ENCODE peak calls at places on chromosomes 4 and X, in eight cellular contexts. One of them, this sample, is unnamed.

GRCh38 chr4:177667687-177668086 is 225.4 kb upstream of the AGA start:
- DNase-seq in tibial artery: no peak
- DNase-seq in aorta: no peak
- DNase-seq in lower lobe of right lung: no peak
- DNase-seq in mammary epithelial cell: peak
- DNase-seq in CD8-positive, alpha-beta memory T cell: no peak
- DNase-seq in fibroblast of lung: no peak
- DNase-seq in kidney: no peak
- DNase-seq in this sample: no peak

GRCh38 chr4:87005690-87006461 is 71.1 kb downstream of the AFF1 start:
- DNase-seq in tibial artery: no peak
- DNase-seq in aorta: no peak
- DNase-seq in lower lobe of right lung: no peak
- DNase-seq in mammary epithelial cell: no peak
- DNase-seq in CD8-positive, alpha-beta memory T cell: peak
- DNase-seq in fibroblast of lung: peak
- DNase-seq in kidney: no peak
- DNase-seq in this sample: peak

GRCh38 chrX:11040405-11040804 is 70.7 kb upstream of the HCCS start:
- DNase-seq in tibial artery: no peak
- DNase-seq in aorta: no peak
- DNase-seq in lower lobe of right lung: no peak
- DNase-seq in mammary epithelial cell: no peak
- DNase-seq in CD8-positive, alpha-beta memory T cell: no peak
- DNase-seq in fibroblast of lung: peak
- DNase-seq in kidney: no peak
- DNase-seq in this sample: no peak

GRCh38 chr4:89270792-89271191 is 36.8 kb downstream of the GPRIN3 start:
- DNase-seq in tibial artery: no peak
- DNase-seq in aorta: no peak
- DNase-seq in lower lobe of right lung: no peak
- DNase-seq in mammary epithelial cell: no peak
- DNase-seq in CD8-positive, alpha-beta memory T cell: no peak
- DNase-seq in fibroblast of lung: no peak
- DNase-seq in kidney: no peak
- DNase-seq in this sample: no peak

GRCh38 chr4:164169591-164169990 is 584.3 kb upstream of the SMIM31 start:
- DNase-seq in tibial artery: no peak
- DNase-seq in aorta: no peak
- DNase-seq in lower lobe of right lung: no peak
- DNase-seq in mammary epithelial cell: peak
- DNase-seq in CD8-positive, alpha-beta memory T cell: no peak
- DNase-seq in fibroblast of lung: peak
- DNase-seq in kidney: no peak
- DNase-seq in this sample: no peak

GRCh38 chr4:148515248-148515647 is 73.0 kb upstream of the NR3C2 start:
- DNase-seq in tibial artery: no peak
- DNase-seq in aorta: no peak
- DNase-seq in lower lobe of right lung: no peak
- DNase-seq in mammary epithelial cell: peak
- DNase-seq in CD8-positive, alpha-beta memory T cell: no peak
- DNase-seq in fibroblast of lung: peak
- DNase-seq in kidney: no peak
- DNase-seq in this sample: no peak

GRCh38 chr4:34720563-34720962 is 1523.8 kb downstream of the ARAP2 start:
- DNase-seq in tibial artery: no peak
- DNase-seq in aorta: no peak
- DNase-seq in lower lobe of right lung: no peak
- DNase-seq in mammary epithelial cell: peak
- DNase-seq in CD8-positive, alpha-beta memory T cell: no peak
- DNase-seq in fibroblast of lung: peak
- DNase-seq in kidney: no peak
- DNase-seq in this sample: no peak

GRCh38 chrX:78712381-78712780 is 35.1 kb upstream of the LPAR4 start:
- DNase-seq in tibial artery: no peak
- DNase-seq in aorta: no peak
- DNase-seq in lower lobe of right lung: no peak
- DNase-seq in mammary epithelial cell: no peak
- DNase-seq in CD8-positive, alpha-beta memory T cell: no peak
- DNase-seq in fibroblast of lung: no peak
- DNase-seq in kidney: no peak
- DNase-seq in this sample: no peak

GRCh38 chrX:72272868-72273267 is 4.2 kb downstream of the RPS4X start:
- DNase-seq in tibial artery: no peak
- DNase-seq in aorta: no peak
- DNase-seq in lower lobe of right lung: no peak
- DNase-seq in mammary epithelial cell: peak
- DNase-seq in CD8-positive, alpha-beta memory T cell: no peak
- DNase-seq in fibroblast of lung: no peak
- DNase-seq in kidney: no peak
- DNase-seq in this sample: no peak

GRCh38 chrX:72274526-72274925 is 2.5 kb downstream of the RPS4X start:
- DNase-seq in tibial artery: no peak
- DNase-seq in aorta: no peak
- DNase-seq in lower lobe of right lung: no peak
- DNase-seq in mammary epithelial cell: no peak
- DNase-seq in CD8-positive, alpha-beta memory T cell: no peak
- DNase-seq in fibroblast of lung: no peak
- DNase-seq in kidney: no peak
- DNase-seq in this sample: peak

GRCh38 chrX:72271091-72271490 is 6.0 kb downstream of the RPS4X start:
- DNase-seq in tibial artery: no peak
- DNase-seq in aorta: no peak
- DNase-seq in lower lobe of right lung: no peak
- DNase-seq in mammary epithelial cell: no peak
- DNase-seq in CD8-positive, alpha-beta memory T cell: no peak
- DNase-seq in fibroblast of lung: no peak
- DNase-seq in kidney: no peak
- DNase-seq in this sample: no peak

GRCh38 chrX:72271812-72272211 is 5.2 kb downstream of the RPS4X start:
- DNase-seq in tibial artery: no peak
- DNase-seq in aorta: no peak
- DNase-seq in lower lobe of right lung: no peak
- DNase-seq in mammary epithelial cell: peak
- DNase-seq in CD8-positive, alpha-beta memory T cell: no peak
- DNase-seq in fibroblast of lung: no peak
- DNase-seq in kidney: no peak
- DNase-seq in this sample: no peak

DNA sequence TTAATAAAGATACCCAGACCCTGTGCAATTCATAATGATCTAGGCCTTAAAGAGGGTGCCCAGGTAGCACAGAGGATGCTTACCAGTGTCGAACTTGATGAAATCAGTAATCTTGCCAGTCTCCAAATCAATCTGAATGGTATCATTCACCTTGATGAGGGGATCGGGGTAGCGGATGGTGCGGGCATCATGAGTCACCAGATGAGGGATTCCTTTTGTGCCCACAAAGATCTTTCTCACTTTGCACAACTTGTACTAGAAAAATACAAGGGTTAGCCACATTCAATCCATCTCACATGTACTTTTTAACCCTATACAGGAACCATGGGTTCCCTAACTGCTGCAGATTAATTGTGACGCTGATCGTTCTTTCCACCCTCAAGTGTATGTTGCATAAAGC is 3.3 kb downstream of the RPS4X start:
- DNase-seq in tibial artery: no peak
- DNase-seq in aorta: no peak
- DNase-seq in lower lobe of right lung: no peak
- DNase-seq in mammary epithelial cell: peak
- DNase-seq in CD8-positive, alpha-beta memory T cell: no peak
- DNase-seq in fibroblast of lung: no peak
- DNase-seq in kidney: no peak
- DNase-seq in this sample: no peak
- H3K4me3 ChIP-seq in tibial artery: no peak
- H3K4me3 ChIP-seq in aorta: no peak
- H3K4me3 ChIP-seq in lower lobe of right lung: no peak
- H3K4me3 ChIP-seq in mammary epithelial cell: peak
- H3K4me3 ChIP-seq in CD8-positive, alpha-beta memory T cell: no peak
- H3K4me3 ChIP-seq in fibroblast of lung: no peak
- H3K4me3 ChIP-seq in kidney: no peak
- H3K4me3 ChIP-seq in this sample: no peak

GRCh38 chr4:94550851-94551250 is 99.1 kb downstream of the PDLIM5 start:
- DNase-seq in tibial artery: no peak
- DNase-seq in aorta: no peak
- DNase-seq in lower lobe of right lung: no peak
- DNase-seq in mammary epithelial cell: no peak
- DNase-seq in CD8-positive, alpha-beta memory T cell: no peak
- DNase-seq in fibroblast of lung: no peak
- DNase-seq in kidney: no peak
- DNase-seq in this sample: no peak

GRCh38 chr4:94546949-94547348 is 95.2 kb downstream of the PDLIM5 start:
- DNase-seq in tibial artery: no peak
- DNase-seq in aorta: no peak
- DNase-seq in lower lobe of right lung: no peak
- DNase-seq in mammary epithelial cell: no peak
- DNase-seq in CD8-positive, alpha-beta memory T cell: no peak
- DNase-seq in fibroblast of lung: no peak
- DNase-seq in kidney: no peak
- DNase-seq in this sample: no peak

GRCh38 chr4:94551616-94552564 is 100.1 kb downstream of the PDLIM5 start:
- DNase-seq in tibial artery: no peak
- DNase-seq in aorta: no peak
- DNase-seq in lower lobe of right lung: no peak
- DNase-seq in mammary epithelial cell: no peak
- DNase-seq in CD8-positive, alpha-beta memory T cell: no peak
- DNase-seq in fibroblast of lung: peak
- DNase-seq in kidney: no peak
- DNase-seq in this sample: no peak

GRCh38 chr4:94548571-94548970 is 96.8 kb downstream of the PDLIM5 start:
- DNase-seq in tibial artery: peak
- DNase-seq in aorta: no peak
- DNase-seq in lower lobe of right lung: no peak
- DNase-seq in mammary epithelial cell: peak
- DNase-seq in CD8-positive, alpha-beta memory T cell: no peak
- DNase-seq in fibroblast of lung: peak
- DNase-seq in kidney: no peak
- DNase-seq in this sample: no peak

DNA sequence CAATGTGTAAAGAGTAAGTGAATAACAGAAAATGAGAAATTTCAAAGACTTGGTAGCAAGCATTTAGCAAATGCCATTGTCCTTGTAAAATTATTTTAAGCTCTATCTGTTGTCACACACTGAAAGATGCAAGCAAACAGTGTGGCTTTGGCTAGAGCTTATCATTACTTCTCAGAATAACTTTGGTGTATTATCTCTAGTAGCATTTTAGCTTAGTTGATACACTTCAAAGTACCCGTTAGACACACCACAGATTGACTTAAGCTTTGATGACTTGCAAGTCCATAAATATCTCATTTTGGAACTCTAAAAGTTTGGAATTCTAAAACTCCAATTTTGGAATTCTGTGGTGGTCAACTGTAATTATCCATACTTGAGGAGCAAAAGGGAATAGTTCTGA is 98.6 kb downstream of the PDLIM5 start:
- DNase-seq in tibial artery: no peak
- DNase-seq in aorta: no peak
- DNase-seq in lower lobe of right lung: no peak
- DNase-seq in mammary epithelial cell: no peak
- DNase-seq in CD8-positive, alpha-beta memory T cell: no peak
- DNase-seq in fibroblast of lung: no peak
- DNase-seq in kidney: no peak
- DNase-seq in this sample: no peak
- H3K27ac ChIP-seq in tibial artery: no peak
- H3K27ac ChIP-seq in aorta: no peak
- H3K27ac ChIP-seq in lower lobe of right lung: no peak
- H3K27ac ChIP-seq in mammary epithelial cell: no peak
- H3K27ac ChIP-seq in CD8-positive, alpha-beta memory T cell: no peak
- H3K27ac ChIP-seq in fibroblast of lung: no peak
- H3K27ac ChIP-seq in kidney: peak
- H3K27ac ChIP-seq in this sample: no peak

GRCh38 chrX:23334536-23334870 is at the start of gene PTCHD1:
- DNase-seq in tibial artery: no peak
- DNase-seq in aorta: no peak
- DNase-seq in lower lobe of right lung: no peak
- DNase-seq in mammary epithelial cell: no peak
- DNase-seq in CD8-positive, alpha-beta memory T cell: no peak
- DNase-seq in fibroblast of lung: no peak
- DNase-seq in kidney: no peak
- DNase-seq in this sample: no peak

GRCh38 chrX:23332888-23333821 is 1.5 kb upstream of the PTCHD1 start:
- DNase-seq in tibial artery: no peak
- DNase-seq in aorta: no peak
- DNase-seq in lower lobe of right lung: no peak
- DNase-seq in mammary epithelial cell: no peak
- DNase-seq in CD8-positive, alpha-beta memory T cell: no peak
- DNase-seq in fibroblast of lung: no peak
- DNase-seq in kidney: no peak
- DNase-seq in this sample: no peak

GRCh38 chrX:23333842-23334535 is 660 bp upstream of the PTCHD1 start:
- DNase-seq in tibial artery: no peak
- DNase-seq in aorta: no peak
- DNase-seq in lower lobe of right lung: no peak
- DNase-seq in mammary epithelial cell: no peak
- DNase-seq in CD8-positive, alpha-beta memory T cell: no peak
- DNase-seq in fibroblast of lung: no peak
- DNase-seq in kidney: no peak
- DNase-seq in this sample: no peak

GRCh38 chrX:23332101-23332887 is 2.4 kb upstream of the PTCHD1 start:
- DNase-seq in tibial artery: no peak
- DNase-seq in aorta: no peak
- DNase-seq in lower lobe of right lung: no peak
- DNase-seq in mammary epithelial cell: no peak
- DNase-seq in CD8-positive, alpha-beta memory T cell: no peak
- DNase-seq in fibroblast of lung: peak
- DNase-seq in kidney: no peak
- DNase-seq in this sample: no peak

DNA sequence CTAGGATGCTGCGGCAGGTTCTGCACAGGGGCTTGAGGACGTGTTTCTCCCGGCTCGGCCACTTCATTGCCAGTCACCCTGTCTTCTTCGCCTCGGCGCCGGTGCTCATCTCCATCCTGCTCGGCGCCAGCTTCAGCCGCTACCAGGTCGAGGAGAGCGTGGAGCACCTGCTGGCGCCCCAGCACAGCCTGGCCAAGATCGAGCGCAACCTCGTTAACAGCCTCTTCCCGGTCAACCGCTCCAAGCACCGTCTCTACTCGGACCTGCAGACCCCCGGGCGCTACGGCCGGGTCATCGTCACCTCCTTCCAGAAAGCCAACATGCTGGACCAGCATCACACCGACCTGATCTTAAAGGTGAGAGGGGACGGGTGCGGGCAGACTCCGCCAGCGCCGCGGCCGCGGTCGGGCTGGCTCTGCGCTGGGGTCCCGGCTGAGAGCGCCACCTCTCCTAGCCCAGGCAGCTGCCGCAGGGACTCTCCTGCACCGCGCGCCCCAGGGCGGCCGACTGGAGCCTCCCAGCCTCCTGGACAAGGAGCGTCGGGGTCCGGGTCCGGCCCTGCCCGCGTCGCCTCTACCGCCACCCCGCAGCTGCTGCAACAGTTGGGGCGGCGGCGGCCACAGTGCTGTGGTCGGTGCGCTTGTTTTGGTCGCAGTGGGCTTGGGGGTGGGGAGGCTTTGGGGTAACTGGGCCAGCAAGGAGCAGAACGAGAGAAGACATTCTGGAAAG is 386 bp downstream of the PTCHD1 start:
- DNase-seq in tibial artery: no peak
- DNase-seq in aorta: no peak
- DNase-seq in lower lobe of right lung: no peak
- DNase-seq in mammary epithelial cell: no peak
- DNase-seq in CD8-positive, alpha-beta memory T cell: no peak
- DNase-seq in fibroblast of lung: no peak
- DNase-seq in kidney: no peak
- DNase-seq in this sample: no peak
- H3K4me3 ChIP-seq in tibial artery: peak
- H3K4me3 ChIP-seq in aorta: peak
- H3K4me3 ChIP-seq in lower lobe of right lung: peak
- H3K4me3 ChIP-seq in mammary epithelial cell: no peak
- H3K4me3 ChIP-seq in CD8-positive, alpha-beta memory T cell: no peak
- H3K4me3 ChIP-seq in fibroblast of lung: no peak
- H3K4me3 ChIP-seq in kidney: no peak
- H3K4me3 ChIP-seq in this sample: no peak

GRCh38 chr4:125393825-125394224 is 79.1 kb downstream of the FAT4 start:
- DNase-seq in tibial artery: no peak
- DNase-seq in aorta: no peak
- DNase-seq in lower lobe of right lung: no peak
- DNase-seq in mammary epithelial cell: no peak
- DNase-seq in CD8-positive, alpha-beta memory T cell: no peak
- DNase-seq in fibroblast of lung: no peak
- DNase-seq in kidney: no peak
- DNase-seq in this sample: no peak
- H3K27ac ChIP-seq in tibial artery: peak
- H3K27ac ChIP-seq in aorta: no peak
- H3K27ac ChIP-seq in lower lobe of right lung: no peak
- H3K27ac ChIP-seq in mammary epithelial cell: no peak
- H3K27ac ChIP-seq in CD8-positive, alpha-beta memory T cell: no peak
- H3K27ac ChIP-seq in fibroblast of lung: no peak
- H3K27ac ChIP-seq in kidney: no peak
- H3K27ac ChIP-seq in this sample: no peak